ENCODE peak calls at places on chromosomes 5 and 9, in seven cellular contexts. One of them, this sample, is unnamed.

GRCh38 chr9:13023498-13023897 is 248.7 kb downstream of the LURAP1L start:
- DNase-seq in IMR-90: peak; percentile 2
- DNase-seq in fibroblast of pulmonary artery: no peak
- DNase-seq in AG04450: no peak
- DNase-seq in cardiac fibroblast: peak; percentile 59
- DNase-seq in heart right ventricle: no peak
- DNase-seq in HCT116: no peak
- DNase-seq in this sample: no peak

GRCh38 chr9:136545065-136545965 is 533 bp downstream of the NOTCH1 start:
- DNase-seq in IMR-90: no peak
- DNase-seq in fibroblast of pulmonary artery: no peak
- DNase-seq in AG04450: no peak
- DNase-seq in cardiac fibroblast: peak; percentile 25
- DNase-seq in heart right ventricle: no peak
- DNase-seq in HCT116: no peak
- DNase-seq in this sample: no peak

GRCh38 chr9:92976436-92976835 is 29.1 kb downstream of the FGD3 start:
- DNase-seq in IMR-90: no peak
- DNase-seq in fibroblast of pulmonary artery: no peak
- DNase-seq in AG04450: no peak
- DNase-seq in cardiac fibroblast: no peak
- DNase-seq in heart right ventricle: no peak
- DNase-seq in HCT116: no peak
- DNase-seq in this sample: no peak

GRCh38 chr5:169706758-169707450 is 69.8 kb downstream of the DOCK2 start:
- DNase-seq in IMR-90: peak; percentile 86
- DNase-seq in fibroblast of pulmonary artery: peak; percentile 54
- DNase-seq in AG04450: peak; percentile 37
- DNase-seq in cardiac fibroblast: peak; percentile 77
- DNase-seq in heart right ventricle: no peak
- DNase-seq in HCT116: no peak
- DNase-seq in this sample: peak; percentile 67

GRCh38 chr9:98442541-98442940 is 187.1 kb upstream of the TBC1D2 start:
- DNase-seq in IMR-90: peak; percentile 36
- DNase-seq in fibroblast of pulmonary artery: no peak
- DNase-seq in AG04450: no peak
- DNase-seq in cardiac fibroblast: no peak
- DNase-seq in heart right ventricle: no peak
- DNase-seq in HCT116: no peak
- DNase-seq in this sample: no peak

GRCh38 chr5:9789818-9790217 is 159.7 kb upstream of the TAS2R1 start:
- DNase-seq in IMR-90: no peak
- DNase-seq in fibroblast of pulmonary artery: no peak
- DNase-seq in AG04450: no peak
- DNase-seq in cardiac fibroblast: no peak
- DNase-seq in heart right ventricle: no peak
- DNase-seq in HCT116: no peak
- DNase-seq in this sample: no peak

GRCh38 chr5:172361566-172362238 is 78.1 kb upstream of the UBTD2 start:
- DNase-seq in IMR-90: peak; percentile 100
- DNase-seq in fibroblast of pulmonary artery: peak; percentile 98
- DNase-seq in AG04450: peak; percentile 97
- DNase-seq in cardiac fibroblast: peak; percentile 99
- DNase-seq in heart right ventricle: no peak
- DNase-seq in HCT116: peak; percentile 48
- DNase-seq in this sample: peak; percentile 99

GRCh38 chr5:79561525-79561893 is 47.6 kb upstream of the HOMER1 start:
- DNase-seq in IMR-90: no peak
- DNase-seq in fibroblast of pulmonary artery: no peak
- DNase-seq in AG04450: no peak
- DNase-seq in cardiac fibroblast: no peak
- DNase-seq in heart right ventricle: no peak
- DNase-seq in HCT116: no peak
- DNase-seq in this sample: no peak

GRCh38 chr5:177447611-177448243 is 1.1 kb downstream of the PRR7 start:
- DNase-seq in IMR-90: peak; percentile 51
- DNase-seq in fibroblast of pulmonary artery: peak; percentile 74
- DNase-seq in AG04450: no peak
- DNase-seq in cardiac fibroblast: peak; percentile 72
- DNase-seq in heart right ventricle: peak; percentile 66
- DNase-seq in HCT116: peak; percentile 73
- DNase-seq in this sample: peak; percentile 81

GRCh38 chr5:138102454-138103320 is 18.9 kb downstream of the WNT8A start:
- DNase-seq in IMR-90: no peak
- DNase-seq in fibroblast of pulmonary artery: no peak
- DNase-seq in AG04450: no peak
- DNase-seq in cardiac fibroblast: no peak
- DNase-seq in heart right ventricle: no peak
- DNase-seq in HCT116: no peak
- DNase-seq in this sample: no peak

GRCh38 chr5:5589857-5590256 is 167.4 kb downstream of the ICE1 start:
- DNase-seq in IMR-90: no peak
- DNase-seq in fibroblast of pulmonary artery: no peak
- DNase-seq in AG04450: no peak
- DNase-seq in cardiac fibroblast: no peak
- DNase-seq in heart right ventricle: no peak
- DNase-seq in HCT116: no peak
- DNase-seq in this sample: no peak

DNA sequence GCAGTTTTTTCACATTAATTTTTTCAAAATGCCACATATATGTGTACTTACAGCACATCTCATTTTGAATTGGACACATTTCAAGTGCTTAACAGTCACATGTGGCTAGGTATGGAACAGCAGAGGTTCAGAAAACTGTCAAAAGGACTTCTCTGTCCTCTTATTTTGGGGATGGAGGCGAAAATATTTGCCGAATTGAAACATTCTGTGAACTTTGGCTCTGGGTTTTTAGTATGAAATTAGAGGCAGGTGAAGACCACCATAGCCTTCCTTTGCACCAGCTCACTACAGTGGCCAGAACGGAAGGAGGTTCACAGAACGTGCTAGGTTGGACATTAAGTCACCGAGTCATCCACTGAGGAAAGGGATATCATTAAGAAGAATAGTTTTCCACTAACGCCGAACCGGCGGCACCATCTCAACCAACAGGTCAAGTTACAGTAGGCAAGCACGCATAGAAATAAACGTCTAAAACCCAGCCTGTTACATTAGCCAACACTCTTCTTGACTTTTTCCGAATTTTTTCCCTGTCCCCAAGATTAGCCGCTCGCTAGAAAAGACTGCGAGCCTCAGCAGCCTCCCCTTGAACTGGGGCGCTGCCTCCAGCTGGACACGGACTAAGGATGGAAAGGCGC is 1.8 kb upstream of the TLE4 start:
- DNase-seq in IMR-90: peak; percentile 18
- DNase-seq in fibroblast of pulmonary artery: no peak
- DNase-seq in AG04450: no peak
- DNase-seq in cardiac fibroblast: no peak
- DNase-seq in heart right ventricle: no peak
- DNase-seq in HCT116: no peak
- DNase-seq in this sample: no peak
- H3K4me3 ChIP-seq in IMR-90: peak overlapping the region; percentile 58
- H3K4me3 ChIP-seq in fibroblast of pulmonary artery: peak overlapping the region; percentile 62
- H3K4me3 ChIP-seq in AG04450: peak overlapping the region; percentile 78
- H3K4me3 ChIP-seq in cardiac fibroblast: peak overlapping the region; percentile 75
- H3K4me3 ChIP-seq in heart right ventricle: peak overlapping the region; percentile 97
- H3K4me3 ChIP-seq in HCT116: no peak overlapping the region
- H3K4me3 ChIP-seq in this sample: peak overlapping the region; percentile 82

GRCh38 chr5:1850324-1851154 is 32.2 kb downstream of the IRX4 start:
- DNase-seq in IMR-90: no peak
- DNase-seq in fibroblast of pulmonary artery: no peak
- DNase-seq in AG04450: no peak
- DNase-seq in cardiac fibroblast: no peak
- DNase-seq in heart right ventricle: no peak
- DNase-seq in HCT116: no peak
- DNase-seq in this sample: no peak
- TF ChIP-seq CTCF in IMR-90: no peak
- TF ChIP-seq CTCF in fibroblast of pulmonary artery: no peak
- TF ChIP-seq CTCF in AG04450: no peak
- TF ChIP-seq CTCF in cardiac fibroblast: no peak
- TF ChIP-seq CTCF in heart right ventricle: no peak
- TF ChIP-seq CTCF in HCT116: no peak
- TF ChIP-seq CTCF in this sample: no peak

DNA sequence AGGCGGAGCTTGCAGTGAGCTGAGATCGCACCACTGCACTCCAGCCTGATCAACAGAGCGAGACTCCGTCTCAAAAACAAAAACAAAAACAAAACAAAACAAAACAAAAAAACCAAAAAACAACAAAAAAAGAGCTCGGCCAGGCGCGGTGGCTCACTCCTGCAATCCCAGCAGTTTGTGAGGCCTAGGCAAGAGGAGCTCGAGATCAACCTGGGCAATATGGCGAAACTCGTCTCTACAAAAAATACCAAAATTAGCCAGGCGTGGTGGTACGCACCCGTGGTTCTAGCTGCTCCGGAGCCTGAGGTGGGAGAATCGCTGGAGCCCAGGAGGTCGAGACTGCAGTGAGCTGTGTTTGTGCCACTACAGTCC is 20.2 kb downstream of the TRIM7 start:
- DNase-seq in IMR-90: no peak
- DNase-seq in fibroblast of pulmonary artery: no peak
- DNase-seq in AG04450: no peak
- DNase-seq in cardiac fibroblast: no peak
- DNase-seq in heart right ventricle: no peak
- DNase-seq in HCT116: no peak
- DNase-seq in this sample: no peak
- H3K4me3 ChIP-seq in IMR-90: peak overlapping the region; percentile 3
- H3K4me3 ChIP-seq in fibroblast of pulmonary artery: no peak overlapping the region
- H3K4me3 ChIP-seq in AG04450: no peak overlapping the region
- H3K4me3 ChIP-seq in cardiac fibroblast: no peak overlapping the region
- H3K4me3 ChIP-seq in heart right ventricle: peak overlapping the region; percentile 64
- H3K4me3 ChIP-seq in HCT116: no peak overlapping the region
- H3K4me3 ChIP-seq in this sample: peak overlapping the region; percentile 39

GRCh38 chr5:88727705-88728313 is 155.2 kb downstream of the MEF2C start:
- DNase-seq in IMR-90: peak; percentile 24
- DNase-seq in fibroblast of pulmonary artery: peak; percentile 57
- DNase-seq in AG04450: peak; percentile 2
- DNase-seq in cardiac fibroblast: peak; percentile 62
- DNase-seq in heart right ventricle: no peak
- DNase-seq in HCT116: peak; percentile 15
- DNase-seq in this sample: peak; percentile 40
- TF ChIP-seq CTCF in IMR-90: peak; percentile 56
- TF ChIP-seq CTCF in fibroblast of pulmonary artery: peak; percentile 47
- TF ChIP-seq CTCF in AG04450: peak; percentile 56
- TF ChIP-seq CTCF in cardiac fibroblast: peak; percentile 34
- TF ChIP-seq CTCF in heart right ventricle: peak; percentile 21
- TF ChIP-seq CTCF in HCT116: peak; percentile 42
- TF ChIP-seq CTCF in this sample: peak; percentile 73

DNA sequence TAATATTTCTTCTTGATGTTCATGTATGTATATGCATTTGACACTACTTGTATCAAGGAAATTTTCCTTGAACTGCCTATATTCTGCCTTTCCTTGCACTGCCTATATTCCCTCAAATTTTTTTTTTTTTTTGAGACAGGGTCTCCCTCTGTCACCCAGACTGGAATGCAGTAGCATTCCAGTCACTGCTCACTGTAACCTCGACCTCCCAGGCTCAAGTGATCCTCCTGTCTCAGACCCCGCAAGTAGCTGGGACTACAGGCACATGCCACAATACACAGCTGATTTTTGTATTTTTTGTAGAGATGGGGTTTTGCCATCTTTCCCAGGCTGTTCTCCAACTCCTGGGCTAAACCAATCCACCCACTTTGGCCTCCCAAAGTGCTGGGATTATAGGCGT is 4.1 kb downstream of the HMGCS1 start:
- DNase-seq in IMR-90: no peak
- DNase-seq in fibroblast of pulmonary artery: no peak
- DNase-seq in AG04450: no peak
- DNase-seq in cardiac fibroblast: no peak
- DNase-seq in heart right ventricle: no peak
- DNase-seq in HCT116: no peak
- DNase-seq in this sample: no peak
- H3K4me3 ChIP-seq in IMR-90: no peak overlapping the region
- H3K4me3 ChIP-seq in fibroblast of pulmonary artery: peak overlapping the region; percentile 21
- H3K4me3 ChIP-seq in AG04450: no peak overlapping the region
- H3K4me3 ChIP-seq in cardiac fibroblast: peak overlapping the region; percentile 19
- H3K4me3 ChIP-seq in heart right ventricle: no peak overlapping the region
- H3K4me3 ChIP-seq in HCT116: no peak overlapping the region
- H3K4me3 ChIP-seq in this sample: no peak overlapping the region

GRCh38 chr5:92471861-92472260 is 1088.7 kb upstream of the ARRDC3 start:
- DNase-seq in IMR-90: no peak
- DNase-seq in fibroblast of pulmonary artery: no peak
- DNase-seq in AG04450: no peak
- DNase-seq in cardiac fibroblast: no peak
- DNase-seq in heart right ventricle: no peak
- DNase-seq in HCT116: no peak
- DNase-seq in this sample: no peak

GRCh38 chr5:92472981-92473566 is 1090.0 kb upstream of the ARRDC3 start:
- DNase-seq in IMR-90: no peak
- DNase-seq in fibroblast of pulmonary artery: no peak
- DNase-seq in AG04450: no peak
- DNase-seq in cardiac fibroblast: no peak
- DNase-seq in heart right ventricle: no peak
- DNase-seq in HCT116: no peak
- DNase-seq in this sample: no peak

GRCh38 chr5:92468307-92468706 is 1085.2 kb upstream of the ARRDC3 start:
- DNase-seq in IMR-90: no peak
- DNase-seq in fibroblast of pulmonary artery: no peak
- DNase-seq in AG04450: no peak
- DNase-seq in cardiac fibroblast: no peak
- DNase-seq in heart right ventricle: no peak
- DNase-seq in HCT116: no peak
- DNase-seq in this sample: no peak

GRCh38 chr5:92467695-92468094 is 1084.6 kb upstream of the ARRDC3 start:
- DNase-seq in IMR-90: no peak
- DNase-seq in fibroblast of pulmonary artery: no peak
- DNase-seq in AG04450: no peak
- DNase-seq in cardiac fibroblast: no peak
- DNase-seq in heart right ventricle: no peak
- DNase-seq in HCT116: no peak
- DNase-seq in this sample: no peak

GRCh38 chr5:92470770-92471169 is 1087.7 kb upstream of the ARRDC3 start:
- DNase-seq in IMR-90: no peak
- DNase-seq in fibroblast of pulmonary artery: no peak
- DNase-seq in AG04450: no peak
- DNase-seq in cardiac fibroblast: no peak
- DNase-seq in heart right ventricle: no peak
- DNase-seq in HCT116: no peak
- DNase-seq in this sample: no peak
- TF ChIP-seq CTCF in IMR-90: no peak
- TF ChIP-seq CTCF in fibroblast of pulmonary artery: no peak
- TF ChIP-seq CTCF in AG04450: no peak
- TF ChIP-seq CTCF in cardiac fibroblast: peak; percentile 3
- TF ChIP-seq CTCF in heart right ventricle: no peak
- TF ChIP-seq CTCF in HCT116: peak; percentile 21
- TF ChIP-seq CTCF in this sample: no peak

GRCh38 chr5:159061834-159062530 is 37.7 kb downstream of the EBF1 start:
- DNase-seq in IMR-90: no peak
- DNase-seq in fibroblast of pulmonary artery: peak; percentile 24
- DNase-seq in AG04450: no peak
- DNase-seq in cardiac fibroblast: no peak
- DNase-seq in heart right ventricle: no peak
- DNase-seq in HCT116: no peak
- DNase-seq in this sample: no peak
- H3K4me3 ChIP-seq in IMR-90: no peak overlapping the region
- H3K4me3 ChIP-seq in fibroblast of pulmonary artery: peak overlapping the region; percentile 35
- H3K4me3 ChIP-seq in AG04450: peak overlapping the region; percentile 40
- H3K4me3 ChIP-seq in cardiac fibroblast: peak overlapping the region; percentile 1
- H3K4me3 ChIP-seq in heart right ventricle: peak overlapping the region; percentile 32
- H3K4me3 ChIP-seq in HCT116: no peak overlapping the region
- H3K4me3 ChIP-seq in this sample: peak overlapping the region; percentile 36

GRCh38 chr9:6833518-6834192 is 75.9 kb downstream of the KDM4C start:
- DNase-seq in IMR-90: peak; percentile 39
- DNase-seq in fibroblast of pulmonary artery: peak; percentile 7
- DNase-seq in AG04450: no peak
- DNase-seq in cardiac fibroblast: peak; percentile 90
- DNase-seq in heart right ventricle: no peak
- DNase-seq in HCT116: no peak
- DNase-seq in this sample: peak; percentile 5
- TF ChIP-seq CTCF in IMR-90: no peak
- TF ChIP-seq CTCF in fibroblast of pulmonary artery: no peak
- TF ChIP-seq CTCF in AG04450: no peak
- TF ChIP-seq CTCF in cardiac fibroblast: no peak
- TF ChIP-seq CTCF in heart right ventricle: no peak
- TF ChIP-seq CTCF in HCT116: no peak
- TF ChIP-seq CTCF in this sample: no peak

This sample was measured in AG10803.